ENCODE peak calls at places on chromosome 20, in six cellular contexts. L is GM23338, V is heart left ventricle, G is AG04450, M is adrenal gland, P is left ventricle myocardium inferior. K is an unnamed sample. For H3K27me3, the result is how much of the 10 kb centered on the place peaks cover.

GRCh38 chr20:45346291-45346718 is 1.9 kb downstream of the SDC4 start:
- DNase-seq in L (no peak), G (no peak), P (no peak), V (no peak), M (peak), K (no peak)

GRCh38 chr20:36614781-36615557 is 9.4 kb downstream of the RAB5IF start:
- DNase-seq in V (no peak), G (no peak), M (peak), L (no peak), P (no peak), K (no peak)

GRCh38 chr20:25077610-25078169 is 4.3 kb downstream of the VSX1 start:
- DNase-seq in G (no peak), L (peak), P (no peak), M (peak), V (peak), K (no peak)

GRCh38 chr20:50110141-50111047 is 2.6 kb downstream of the UBE2V1 start:
- DNase-seq in M (peak), G (no peak), V (no peak), P (no peak), L (no peak), K (no peak)

GRCh38 chr20:8678098-8678776 is 390.6 kb upstream of the PLCB4 start:
- DNase-seq in L (no peak), V (no peak), P (no peak), M (no peak), G (peak), K (no peak)

GRCh38 chr20:47304287-47304686 is 52.2 kb downstream of the ZMYND8 start:
- DNase-seq in V (no peak), L (no peak), G (no peak), P (no peak), M (no peak), K (no peak)

GRCh38 chr20:46682063-46682821 is 7.0 kb downstream of the TP53RK start:
- DNase-seq in L (no peak), M (no peak), G (no peak), P (no peak), V (no peak), K (no peak)

GRCh38 chr20:12331236-12331635 is 413.5 kb downstream of the BTBD3 start:
- DNase-seq in M (no peak), P (no peak), L (no peak), V (no peak), G (no peak), K (no peak)

GRCh38 chr20:10619427-10619826 is 54.4 kb downstream of the JAG1 start:
- DNase-seq in M (no peak), G (no peak), L (peak), V (no peak), P (no peak), K (no peak)

GRCh38 chr20:62777528-62777830 is 18.8 kb upstream of the MRGBP start:
- DNase-seq in L (no peak), P (no peak), G (no peak), M (no peak), V (no peak), K (no peak)

GRCh38 chr20:19889011-19889953 is 127.9 kb upstream of the NAA20 start:
- DNase-seq in P (peak), G (peak), L (peak), M (peak), V (peak), K (no peak)

GRCh38 chr20:42986143-42986773 is 203.4 kb downstream of the PTPRT start:
- DNase-seq in G (no peak), M (no peak), L (no peak), P (no peak), V (no peak), K (no peak)

GRCh38 chr20:15673206-15673605 is 900.0 kb downstream of the KIF16B start:
- DNase-seq in P (no peak), V (no peak), M (no peak), G (peak), L (no peak), K (no peak)

GRCh38 chr20:52999040-52999439 is 26.9 kb downstream of the TSHZ2 start:
- DNase-seq in G (no peak), P (no peak), M (no peak), V (no peak), L (no peak), K (no peak)

GRCh38 chr20:10710995-10711775 is 37.4 kb upstream of the JAG1 start:
- DNase-seq in V (no peak), L (no peak), G (no peak), P (no peak), M (no peak), K (no peak)

GRCh38 chr20:36483205-36483918 is 58.0 kb upstream of the MYL9 start:
- DNase-seq in M (no peak), L (no peak), G (no peak), V (no peak), P (no peak), K (no peak)

GRCh38 chr20:41632896-41633295 is 14.7 kb upstream of the CHD6 start:
- DNase-seq in G (no peak), P (no peak), L (no peak), V (no peak), M (no peak), K (no peak)

GRCh38 chr20:50395258-50395729 is 114.9 kb upstream of the PTPN1 start:
- DNase-seq in V (peak), P (peak), M (peak), L (no peak), G (no peak), K (peak)

GRCh38 chr20:16970751-16971150 is 222.6 kb downstream of the OTOR start:
- DNase-seq in L (no peak), V (no peak), G (no peak), M (no peak), P (no peak), K (no peak)

GRCh38 chr20:1711826-1712601 is 54.4 kb upstream of the SIRPG start:
- DNase-seq in V (no peak), L (no peak), P (no peak), G (no peak), M (no peak), K (peak)
- H3K27me3 ChIP-seq in V (under half), L (under half), P (half or more), G (under half), M (under half), K (under half)

GRCh38 chr20:2536562-2536986 is at the start of gene TMC2:
- DNase-seq in G (no peak), L (no peak), M (no peak), V (no peak), P (no peak), K (no peak)

GRCh38 chr20:2535711-2536561 is 437 bp upstream of the TMC2 start:
- DNase-seq in P (no peak), M (no peak), L (no peak), G (no peak), V (no peak), K (peak)

GRCh38 chr20:2537101-2537500 is 728 bp downstream of the TMC2 start:
- DNase-seq in L (no peak), P (no peak), G (no peak), M (no peak), V (no peak), K (no peak)

GRCh38 chr20:2528671-2529070 is 7.7 kb upstream of the TMC2 start:
- DNase-seq in G (no peak), L (no peak), M (no peak), P (no peak), V (no peak), K (no peak)

GRCh38 chr20:2533118-2533517 is 3.3 kb upstream of the TMC2 start:
- DNase-seq in V (no peak), M (no peak), L (no peak), P (no peak), G (no peak), K (no peak)
- H3K27me3 ChIP-seq in V (under half), M (under half), L (under half), P (half or more), G (under half), K (under half)

GRCh38 chr20:57136734-57137133 is 129.7 kb downstream of the BMP7 start:
- DNase-seq in G (no peak), V (no peak), P (no peak), M (no peak), L (no peak), K (no peak)
- H3K27me3 ChIP-seq in G (under half), V (under half), P (under half), M (under half), L (under half), K (under half)

DNA sequence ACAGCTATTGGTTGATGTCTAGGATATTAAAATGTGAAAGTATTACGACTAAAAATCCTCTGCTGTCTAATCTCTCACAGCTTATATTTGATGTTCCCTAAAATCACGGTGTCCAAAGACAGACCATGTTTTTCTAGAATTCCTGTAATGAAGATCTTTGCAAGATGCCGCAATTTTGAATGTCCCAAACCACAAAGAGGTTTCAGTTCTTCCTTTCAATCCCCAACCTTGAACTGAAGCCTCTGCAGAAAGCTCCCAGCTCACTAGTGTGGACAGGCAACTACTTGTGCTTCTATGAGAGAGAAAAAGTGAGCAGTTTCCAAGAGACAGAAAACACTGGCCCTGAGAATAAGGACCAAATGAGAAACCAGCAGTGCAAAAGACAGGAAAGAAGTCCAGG is 370.1 kb downstream of the FOXA2 start:
- DNase-seq in V (no peak), G (no peak), M (no peak), L (no peak), P (no peak), K (no peak)
- H3K27me3 ChIP-seq in V (under half), G (under half), M (under half), L (under half), P (under half), K (under half)

GRCh38 chr20:37672143-37672542 is 21.7 kb upstream of the CTNNBL1 start:
- DNase-seq in G (no peak), P (no peak), L (no peak), M (no peak), V (no peak), K (no peak)
- H3K27me3 ChIP-seq in G (under half), P (under half), L (under half), M (under half), V (under half), K (under half)

GRCh38 chr20:37914367-37914671 is 11.4 kb downstream of the VSTM2L start:
- DNase-seq in P (no peak), G (no peak), V (no peak), M (no peak), L (no peak), K (no peak)
- H3K27me3 ChIP-seq in P (half or more), G (half or more), V (under half), M (under half), L (under half), K (under half)

DNA sequence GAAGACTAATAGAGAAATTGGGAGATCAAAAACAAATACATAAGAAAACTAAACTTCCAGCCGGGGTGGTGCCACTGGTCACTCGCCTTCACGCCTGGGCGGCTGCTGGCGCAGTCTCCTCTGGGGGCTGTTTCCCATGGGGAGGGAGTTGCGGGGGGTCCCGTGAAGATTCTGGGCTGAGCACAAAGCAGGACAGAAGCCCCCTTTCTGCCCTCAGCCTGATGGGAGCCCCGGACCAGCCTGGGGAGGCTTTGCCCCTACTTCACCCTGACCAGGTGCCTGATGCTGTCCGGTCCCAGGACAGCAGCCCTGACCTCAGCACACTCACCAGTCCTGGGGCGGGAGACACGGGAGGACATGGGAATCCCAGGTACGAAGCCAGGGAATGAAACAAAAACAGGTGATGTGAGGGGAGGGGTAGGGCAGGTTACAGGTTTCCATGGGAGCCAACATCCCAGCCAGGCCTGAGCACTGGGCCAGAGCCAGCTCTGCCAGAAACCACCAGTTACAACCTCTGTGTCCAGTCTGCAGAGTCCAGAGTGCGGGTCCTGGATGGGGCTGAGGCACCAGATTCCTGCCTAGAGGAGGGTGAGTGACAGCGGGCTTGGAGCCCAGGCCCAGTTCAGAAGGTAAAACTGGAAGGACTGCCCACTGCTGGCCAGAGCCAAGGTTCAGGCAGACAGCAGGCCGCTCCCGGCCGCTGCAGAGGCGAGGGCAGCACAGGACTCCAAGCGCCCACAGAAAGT is 326.4 kb downstream of the TAF4 start:
- DNase-seq in G (no peak), M (no peak), V (no peak), P (no peak), L (no peak), K (no peak)
- H3K27me3 ChIP-seq in G (under half), M (under half), V (under half), P (half or more), L (under half), K (under half)

GRCh38 chr20:18056174-18057105 is 1.3 kb downstream of the OVOL2 start:
- DNase-seq in P (no peak), L (peak), M (no peak), G (no peak), V (no peak), K (peak)
- H3K27me3 ChIP-seq in P (half or more), L (under half), M (half or more), G (half or more), V (half or more), K (under half)